ENCODE peak calls at places on chromosomes 4 and X, in eight cellular contexts. E is dorsolateral prefrontal cortex; F is NCI-H345; V is activated CD4-positive, alpha-beta T cell treated with anti-CD3 and anti-CD28 coated beads, Interleukin-2, amount 10 ng/mL, durations not matched to agents 7 days and 5 days; M is iris pigment epithelial cell; D is NT2/D1; Y is DMS 273 treated with DMSO at 0.1 percent for 48 hours; O is effector CD4-positive, alpha-beta T cell. J is an unnamed sample.

GRCh38 chr4:3836802-3837601 is 70.8 kb downstream of the ADRA2C start:
- DNase-seq in E (no peak), F (no peak), V (no peak), M (no peak), D (no peak), Y (no peak), O (no peak), J (no peak)

GRCh38 chrX:78123190-78123589 is 16.3 kb downstream of the TAF9B start:
- DNase-seq in E (no peak), F (no peak), V (no peak), M (peak), D (no peak), Y (no peak), O (no peak), J (no peak)

GRCh38 chrX:19204623-19205022 is 82.4 kb upstream of the ADGRG2 start:
- DNase-seq in E (no peak), F (no peak), V (no peak), M (no peak), D (no peak), Y (no peak), O (no peak), J (no peak)

GRCh38 chr4:47933798-47934197 is 19.4 kb upstream of the NFXL1 start:
- DNase-seq in E (no peak), F (peak), V (no peak), M (peak), D (no peak), Y (no peak), O (no peak), J (peak)

GRCh38 chrX:134074151-134074550 is 88.8 kb upstream of the GPC3 start:
- DNase-seq in E (no peak), F (no peak), V (no peak), M (no peak), D (no peak), Y (no peak), O (no peak), J (no peak)

GRCh38 chr4:3308691-3309090 is 15.9 kb downstream of the RGS12 start:
- DNase-seq in E (peak), F (peak), V (no peak), M (no peak), D (no peak), Y (no peak), O (no peak), J (peak)

GRCh38 chr4:150782311-150782710 is 200.4 kb downstream of the MAB21L2 start:
- DNase-seq in E (no peak), F (peak), V (no peak), M (peak), D (no peak), Y (peak), O (no peak), J (peak)

GRCh38 chr4:91729851-91730250 is 573.9 kb upstream of the GRID2 start:
- DNase-seq in E (no peak), F (no peak), V (no peak), M (no peak), D (no peak), Y (no peak), O (no peak), J (no peak)